ENCODE peak calls at places on chromosomes 6 and 20, in seven cellular contexts. One of them, this sample, is unnamed.
A peak's percentile ranks its signal among the peaks of the same experiment; 100 is the strongest.

GRCh38 chr6:11096109-11096508 is 2.5 kb downstream of the SMIM13 start:
- DNase-seq in CD8-positive, alpha-beta T cell: no peak
- DNase-seq in right lobe of liver: no peak
- DNase-seq in fibroblast of mammary gland: peak; percentile 81
- DNase-seq in heart right ventricle: no peak
- DNase-seq in heart left ventricle: no peak
- DNase-seq in ascending aorta: no peak
- DNase-seq in this sample: no peak

GRCh38 chr6:38259736-38260135 is 380.0 kb downstream of the BTBD9 start:
- DNase-seq in CD8-positive, alpha-beta T cell: no peak
- DNase-seq in right lobe of liver: no peak
- DNase-seq in fibroblast of mammary gland: peak; percentile 81
- DNase-seq in heart right ventricle: no peak
- DNase-seq in heart left ventricle: no peak
- DNase-seq in ascending aorta: no peak
- DNase-seq in this sample: no peak

GRCh38 chr6:154501287-154501868 is 9.1 kb downstream of the CNKSR3 start:
- DNase-seq in CD8-positive, alpha-beta T cell: no peak
- DNase-seq in right lobe of liver: no peak
- DNase-seq in fibroblast of mammary gland: no peak
- DNase-seq in heart right ventricle: no peak
- DNase-seq in heart left ventricle: no peak
- DNase-seq in ascending aorta: no peak
- DNase-seq in this sample: no peak

GRCh38 chr6:137811121-137811911 is 55.7 kb upstream of the TNFAIP3 start:
- DNase-seq in CD8-positive, alpha-beta T cell: peak; percentile 75
- DNase-seq in right lobe of liver: peak; percentile 86
- DNase-seq in fibroblast of mammary gland: peak; percentile 85
- DNase-seq in heart right ventricle: peak; percentile 45
- DNase-seq in heart left ventricle: peak; percentile 40
- DNase-seq in ascending aorta: peak; percentile 84
- DNase-seq in this sample: peak; percentile 72

GRCh38 chr6:47363736-47364135 is 54.0 kb upstream of the TNFRSF21 start:
- DNase-seq in CD8-positive, alpha-beta T cell: no peak
- DNase-seq in right lobe of liver: no peak
- DNase-seq in fibroblast of mammary gland: no peak
- DNase-seq in heart right ventricle: no peak
- DNase-seq in heart left ventricle: no peak
- DNase-seq in ascending aorta: no peak
- DNase-seq in this sample: no peak

GRCh38 chr6:28734443-28734959 is 189.3 kb downstream of the TRIM27 start:
- DNase-seq in CD8-positive, alpha-beta T cell: no peak
- DNase-seq in right lobe of liver: no peak
- DNase-seq in fibroblast of mammary gland: no peak
- DNase-seq in heart right ventricle: no peak
- DNase-seq in heart left ventricle: no peak
- DNase-seq in ascending aorta: no peak
- DNase-seq in this sample: no peak

GRCh38 chr6:145562771-145563615 is 172.3 kb downstream of the EPM2A start:
- DNase-seq in CD8-positive, alpha-beta T cell: no peak
- DNase-seq in right lobe of liver: no peak
- DNase-seq in fibroblast of mammary gland: peak; percentile 23
- DNase-seq in heart right ventricle: no peak
- DNase-seq in heart left ventricle: no peak
- DNase-seq in ascending aorta: no peak
- DNase-seq in this sample: peak; percentile 42

GRCh38 chr20:1619861-1620444 is at the start of gene SIRPB1:
- DNase-seq in CD8-positive, alpha-beta T cell: no peak
- DNase-seq in right lobe of liver: no peak
- DNase-seq in fibroblast of mammary gland: no peak
- DNase-seq in heart right ventricle: no peak
- DNase-seq in heart left ventricle: no peak
- DNase-seq in ascending aorta: no peak
- DNase-seq in this sample: peak; percentile 32

GRCh38 chr6:148335582-148335981 is 7.1 kb upstream of the SASH1 start:
- DNase-seq in CD8-positive, alpha-beta T cell: no peak
- DNase-seq in right lobe of liver: no peak
- DNase-seq in fibroblast of mammary gland: no peak
- DNase-seq in heart right ventricle: no peak
- DNase-seq in heart left ventricle: no peak
- DNase-seq in ascending aorta: no peak
- DNase-seq in this sample: no peak

GRCh38 chr6:33593414-33593727 is 13.3 kb upstream of the BAK1 start:
- DNase-seq in CD8-positive, alpha-beta T cell: no peak
- DNase-seq in right lobe of liver: no peak
- DNase-seq in fibroblast of mammary gland: no peak
- DNase-seq in heart right ventricle: no peak
- DNase-seq in heart left ventricle: no peak
- DNase-seq in ascending aorta: no peak
- DNase-seq in this sample: no peak
- H3K4me3 ChIP-seq in CD8-positive, alpha-beta T cell: peak overlapping the region; percentile 56
- H3K4me3 ChIP-seq in right lobe of liver: no peak overlapping the region
- H3K4me3 ChIP-seq in fibroblast of mammary gland: no peak overlapping the region
- H3K4me3 ChIP-seq in heart right ventricle: peak overlapping the region; percentile 14
- H3K4me3 ChIP-seq in heart left ventricle: peak overlapping the region; percentile 28
- H3K4me3 ChIP-seq in ascending aorta: no peak overlapping the region
- H3K4me3 ChIP-seq in this sample: no peak overlapping the region

DNA sequence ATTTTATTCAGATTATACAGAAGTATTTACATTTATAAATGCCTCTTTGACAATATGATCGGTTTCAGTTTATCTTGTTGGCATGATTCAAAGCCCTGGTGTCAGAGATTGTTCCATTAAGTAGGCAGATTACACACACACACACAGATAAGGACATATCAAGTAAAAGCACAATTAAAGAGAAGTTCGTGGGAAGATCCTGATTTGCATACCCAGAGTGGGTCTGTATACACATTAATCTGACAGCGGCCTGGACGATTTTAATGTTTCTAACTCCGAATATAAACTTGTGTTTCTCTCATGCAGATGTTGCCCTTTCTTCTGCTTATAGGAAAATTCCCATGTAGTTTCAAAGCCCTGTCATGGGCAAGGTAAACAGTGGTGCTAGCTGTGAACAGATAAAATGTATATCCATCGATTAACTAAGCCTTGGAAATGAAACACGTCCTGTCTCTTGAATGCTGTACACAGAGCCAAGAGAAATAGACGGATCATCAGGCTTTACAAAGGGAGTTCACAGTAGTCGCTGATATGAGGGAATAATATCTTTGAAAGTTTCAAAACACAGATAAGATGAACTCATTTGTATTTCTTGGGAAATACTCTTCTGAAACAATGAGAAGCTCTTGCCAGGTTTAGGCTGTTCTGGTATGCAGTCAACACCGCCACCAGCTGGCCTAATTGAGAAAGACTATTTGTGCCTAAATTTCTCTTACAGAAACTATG is 108.2 kb upstream of the GMDS start:
- DNase-seq in CD8-positive, alpha-beta T cell: peak; percentile 62
- DNase-seq in right lobe of liver: peak; percentile 38
- DNase-seq in fibroblast of mammary gland: peak; percentile 84
- DNase-seq in heart right ventricle: peak; percentile 69
- DNase-seq in heart left ventricle: peak; percentile 49
- DNase-seq in ascending aorta: peak; percentile 90
- DNase-seq in this sample: peak; percentile 61
- TF ChIP-seq CTCF in CD8-positive, alpha-beta T cell: peak; percentile 75
- TF ChIP-seq CTCF in right lobe of liver: peak; percentile 74
- TF ChIP-seq CTCF in fibroblast of mammary gland: peak; percentile 83
- TF ChIP-seq CTCF in heart right ventricle: peak; percentile 88
- TF ChIP-seq CTCF in heart left ventricle: peak; percentile 74
- TF ChIP-seq CTCF in ascending aorta: peak; percentile 72
- TF ChIP-seq CTCF in this sample: peak; percentile 62

GRCh38 chr20:26205350-26205749 is 508.7 kb upstream of the ZNF337 start:
- DNase-seq in CD8-positive, alpha-beta T cell: no peak
- DNase-seq in right lobe of liver: no peak
- DNase-seq in fibroblast of mammary gland: no peak
- DNase-seq in heart right ventricle: no peak
- DNase-seq in heart left ventricle: no peak
- DNase-seq in ascending aorta: no peak
- DNase-seq in this sample: no peak

GRCh38 chr20:26208296-26209091 is 511.8 kb upstream of the ZNF337 start:
- DNase-seq in CD8-positive, alpha-beta T cell: peak; percentile 55
- DNase-seq in right lobe of liver: peak; percentile 18
- DNase-seq in fibroblast of mammary gland: no peak
- DNase-seq in heart right ventricle: no peak
- DNase-seq in heart left ventricle: peak; percentile 17
- DNase-seq in ascending aorta: no peak
- DNase-seq in this sample: peak; percentile 56

GRCh38 chr20:26214991-26215390 is 518.3 kb upstream of the ZNF337 start:
- DNase-seq in CD8-positive, alpha-beta T cell: no peak
- DNase-seq in right lobe of liver: no peak
- DNase-seq in fibroblast of mammary gland: no peak
- DNase-seq in heart right ventricle: no peak
- DNase-seq in heart left ventricle: no peak
- DNase-seq in ascending aorta: no peak
- DNase-seq in this sample: no peak

GRCh38 chr20:26207237-26207966 is 510.7 kb upstream of the ZNF337 start:
- DNase-seq in CD8-positive, alpha-beta T cell: no peak
- DNase-seq in right lobe of liver: no peak
- DNase-seq in fibroblast of mammary gland: no peak
- DNase-seq in heart right ventricle: no peak
- DNase-seq in heart left ventricle: no peak
- DNase-seq in ascending aorta: no peak
- DNase-seq in this sample: no peak

DNA sequence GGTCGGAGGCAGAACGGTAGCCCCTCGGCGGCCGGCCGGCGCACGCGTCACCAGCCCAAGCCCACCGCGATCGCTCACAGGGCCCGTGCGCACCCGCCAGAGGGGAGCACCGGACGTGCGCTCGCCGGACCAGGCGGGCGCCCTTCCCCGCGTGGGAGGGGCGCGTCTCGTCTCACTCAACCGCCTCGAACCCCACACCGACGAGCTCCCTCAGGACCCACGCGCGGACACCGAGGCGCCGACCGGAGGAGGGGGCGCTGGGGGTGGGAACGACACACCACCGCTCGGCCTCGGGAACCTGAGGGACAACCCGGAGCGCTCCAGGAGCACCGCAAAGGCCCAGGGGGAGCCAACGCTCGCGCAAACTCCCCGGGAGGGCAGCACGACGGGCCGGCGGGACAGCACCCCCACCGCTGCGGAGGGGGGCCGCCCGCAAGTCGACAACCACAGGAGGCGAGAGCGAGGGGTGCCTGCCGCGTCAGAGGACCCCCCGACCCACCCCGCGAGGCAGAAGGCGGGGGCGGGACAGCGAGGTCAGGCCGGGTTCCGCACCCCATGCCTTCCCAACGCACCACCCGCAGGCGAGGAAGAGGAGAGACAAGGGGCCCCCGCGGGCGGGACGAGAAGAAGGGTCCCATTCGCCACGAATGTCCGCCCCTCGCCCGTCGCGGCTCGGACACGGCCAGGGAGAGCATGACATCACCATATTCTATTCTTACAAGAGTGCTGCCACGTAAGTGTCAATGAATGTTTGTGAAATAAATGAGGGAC is 512.7 kb upstream of the ZNF337 start:
- DNase-seq in CD8-positive, alpha-beta T cell: peak; percentile 47
- DNase-seq in right lobe of liver: no peak
- DNase-seq in fibroblast of mammary gland: no peak
- DNase-seq in heart right ventricle: no peak
- DNase-seq in heart left ventricle: peak; percentile 16
- DNase-seq in ascending aorta: no peak
- DNase-seq in this sample: no peak
- H3K4me3 ChIP-seq in CD8-positive, alpha-beta T cell: peak overlapping the region; percentile 54
- H3K4me3 ChIP-seq in right lobe of liver: no peak overlapping the region
- H3K4me3 ChIP-seq in fibroblast of mammary gland: no peak overlapping the region
- H3K4me3 ChIP-seq in heart right ventricle: peak overlapping the region; percentile 28
- H3K4me3 ChIP-seq in heart left ventricle: peak overlapping the region; percentile 41
- H3K4me3 ChIP-seq in ascending aorta: peak overlapping the region; percentile 27
- H3K4me3 ChIP-seq in this sample: peak overlapping the region; percentile 60

GRCh38 chr6:77339926-77340325 is 123.4 kb downstream of the HTR1B start:
- DNase-seq in CD8-positive, alpha-beta T cell: no peak
- DNase-seq in right lobe of liver: no peak
- DNase-seq in fibroblast of mammary gland: no peak
- DNase-seq in heart right ventricle: no peak
- DNase-seq in heart left ventricle: no peak
- DNase-seq in ascending aorta: no peak
- DNase-seq in this sample: no peak

GRCh38 chr6:77332915-77333623 is 130.2 kb downstream of the HTR1B start:
- DNase-seq in CD8-positive, alpha-beta T cell: no peak
- DNase-seq in right lobe of liver: no peak
- DNase-seq in fibroblast of mammary gland: no peak
- DNase-seq in heart right ventricle: no peak
- DNase-seq in heart left ventricle: no peak
- DNase-seq in ascending aorta: no peak
- DNase-seq in this sample: no peak

GRCh38 chr6:77337392-77337791 is 125.9 kb downstream of the HTR1B start:
- DNase-seq in CD8-positive, alpha-beta T cell: no peak
- DNase-seq in right lobe of liver: no peak
- DNase-seq in fibroblast of mammary gland: no peak
- DNase-seq in heart right ventricle: no peak
- DNase-seq in heart left ventricle: no peak
- DNase-seq in ascending aorta: no peak
- DNase-seq in this sample: no peak

GRCh38 chr6:77334093-77334492 is 129.2 kb downstream of the HTR1B start:
- DNase-seq in CD8-positive, alpha-beta T cell: no peak
- DNase-seq in right lobe of liver: no peak
- DNase-seq in fibroblast of mammary gland: no peak
- DNase-seq in heart right ventricle: no peak
- DNase-seq in heart left ventricle: no peak
- DNase-seq in ascending aorta: no peak
- DNase-seq in this sample: no peak
- TF ChIP-seq CTCF in CD8-positive, alpha-beta T cell: no peak
- TF ChIP-seq CTCF in right lobe of liver: no peak
- TF ChIP-seq CTCF in fibroblast of mammary gland: no peak
- TF ChIP-seq CTCF in heart right ventricle: no peak
- TF ChIP-seq CTCF in heart left ventricle: no peak
- TF ChIP-seq CTCF in ascending aorta: no peak
- TF ChIP-seq CTCF in this sample: no peak

DNA sequence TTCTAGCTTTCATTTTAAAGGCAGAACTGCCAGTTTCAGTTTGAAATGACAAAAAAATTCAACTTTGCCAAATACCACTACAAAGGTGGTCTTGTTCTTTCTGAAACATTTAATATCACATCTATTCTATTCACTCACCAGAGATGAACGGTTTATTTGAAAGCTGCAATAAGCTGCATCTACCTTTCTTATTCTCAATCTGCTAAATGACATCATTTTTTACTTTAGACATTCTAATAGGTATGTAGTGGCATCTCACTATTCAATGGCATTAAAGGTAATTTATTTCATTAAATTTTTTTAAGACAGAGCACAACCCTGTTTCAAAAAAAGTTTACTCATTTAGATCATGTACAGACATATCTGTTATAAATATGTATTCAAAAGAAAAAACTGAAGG is 66.5 kb upstream of the SMIM29 start:
- DNase-seq in CD8-positive, alpha-beta T cell: no peak
- DNase-seq in right lobe of liver: no peak
- DNase-seq in fibroblast of mammary gland: no peak
- DNase-seq in heart right ventricle: no peak
- DNase-seq in heart left ventricle: no peak
- DNase-seq in ascending aorta: no peak
- DNase-seq in this sample: no peak
- H3K4me3 ChIP-seq in CD8-positive, alpha-beta T cell: no peak overlapping the region
- H3K4me3 ChIP-seq in right lobe of liver: no peak overlapping the region
- H3K4me3 ChIP-seq in fibroblast of mammary gland: no peak overlapping the region
- H3K4me3 ChIP-seq in heart right ventricle: no peak overlapping the region
- H3K4me3 ChIP-seq in heart left ventricle: no peak overlapping the region
- H3K4me3 ChIP-seq in ascending aorta: no peak overlapping the region
- H3K4me3 ChIP-seq in this sample: no peak overlapping the region

DNA sequence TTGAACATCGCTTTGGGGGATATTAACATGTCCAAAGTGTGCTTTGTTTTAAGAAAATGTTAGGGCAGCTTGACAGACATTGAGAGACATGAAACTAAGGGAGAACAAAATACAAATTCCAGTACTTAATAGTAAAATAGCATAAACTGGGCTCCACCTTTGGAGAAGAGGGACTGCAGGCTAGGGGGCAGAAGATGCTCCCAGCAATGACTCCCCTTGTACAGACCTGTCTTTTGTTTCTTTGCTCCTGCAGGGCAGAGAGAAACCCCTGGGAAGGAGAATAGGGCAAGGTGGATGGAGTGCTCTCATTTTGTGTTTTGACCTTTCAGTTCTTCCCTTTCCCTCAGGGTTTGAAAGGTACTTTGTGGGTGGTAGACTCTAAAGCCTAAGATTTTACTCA is 115.6 kb upstream of the PLCB4 start:
- DNase-seq in CD8-positive, alpha-beta T cell: no peak
- DNase-seq in right lobe of liver: no peak
- DNase-seq in fibroblast of mammary gland: no peak
- DNase-seq in heart right ventricle: no peak
- DNase-seq in heart left ventricle: no peak
- DNase-seq in ascending aorta: no peak
- DNase-seq in this sample: no peak
- TF ChIP-seq CTCF in CD8-positive, alpha-beta T cell: no peak
- TF ChIP-seq CTCF in right lobe of liver: no peak
- TF ChIP-seq CTCF in fibroblast of mammary gland: peak; percentile 19
- TF ChIP-seq CTCF in heart right ventricle: no peak
- TF ChIP-seq CTCF in heart left ventricle: no peak
- TF ChIP-seq CTCF in ascending aorta: no peak
- TF ChIP-seq CTCF in this sample: no peak

This sample was measured in lung.